ENCODE peak calls at places on chromosomes 6 and 20, in five cellular contexts. One of them, this sample, is unnamed.

GRCh38 chr6:47180633-47181032 is 129.1 kb downstream of the TNFRSF21 start:
- DNase-seq in neuronal stem cell: no peak
- DNase-seq in IMR-90: peak
- DNase-seq in fibroblast of lung: no peak
- DNase-seq in colonic mucosa: no peak
- DNase-seq in this sample: no peak

GRCh38 chr6:131213501-131213990 is 78.3 kb downstream of the AKAP7 start:
- DNase-seq in neuronal stem cell: no peak
- DNase-seq in IMR-90: peak
- DNase-seq in fibroblast of lung: peak
- DNase-seq in colonic mucosa: no peak
- DNase-seq in this sample: no peak

GRCh38 chr6:8207869-8208191 is 105.5 kb upstream of the EEF1E1 start:
- DNase-seq in neuronal stem cell: no peak
- DNase-seq in IMR-90: no peak
- DNase-seq in fibroblast of lung: no peak
- DNase-seq in colonic mucosa: no peak
- DNase-seq in this sample: no peak

GRCh38 chr6:149088361-149088760 is 229.2 kb upstream of the TAB2 start:
- DNase-seq in neuronal stem cell: no peak
- DNase-seq in IMR-90: no peak
- DNase-seq in fibroblast of lung: no peak
- DNase-seq in colonic mucosa: no peak
- DNase-seq in this sample: no peak

GRCh38 chr6:134295953-134296553 is 21.9 kb downstream of the SGK1 start:
- DNase-seq in neuronal stem cell: no peak
- DNase-seq in IMR-90: peak
- DNase-seq in fibroblast of lung: peak
- DNase-seq in colonic mucosa: peak
- DNase-seq in this sample: no peak

GRCh38 chr6:157045831-157046454 is 268.8 kb downstream of the ARID1B start:
- DNase-seq in neuronal stem cell: no peak
- DNase-seq in IMR-90: peak
- DNase-seq in fibroblast of lung: peak
- DNase-seq in colonic mucosa: no peak
- DNase-seq in this sample: no peak

GRCh38 chr20:17809714-17810631 is 110.2 kb downstream of the BANF2 start:
- DNase-seq in neuronal stem cell: no peak
- DNase-seq in IMR-90: peak
- DNase-seq in fibroblast of lung: no peak
- DNase-seq in colonic mucosa: no peak
- DNase-seq in this sample: no peak

GRCh38 chr6:66555082-66555481 is 848.1 kb upstream of the EYS start:
- DNase-seq in neuronal stem cell: no peak
- DNase-seq in IMR-90: no peak
- DNase-seq in fibroblast of lung: no peak
- DNase-seq in colonic mucosa: no peak
- DNase-seq in this sample: no peak

GRCh38 chr6:141610741-141611140 is 522.0 kb upstream of the GJE1 start:
- DNase-seq in neuronal stem cell: no peak
- DNase-seq in IMR-90: peak
- DNase-seq in fibroblast of lung: peak
- DNase-seq in colonic mucosa: no peak
- DNase-seq in this sample: no peak

GRCh38 chr6:159913375-159913774 is 22.6 kb downstream of the MAS1 start:
- DNase-seq in neuronal stem cell: no peak
- DNase-seq in IMR-90: no peak
- DNase-seq in fibroblast of lung: no peak
- DNase-seq in colonic mucosa: no peak
- DNase-seq in this sample: no peak

GRCh38 chr6:112690497-112691202 is 343.5 kb downstream of the RFPL4B start:
- DNase-seq in neuronal stem cell: no peak
- DNase-seq in IMR-90: peak
- DNase-seq in fibroblast of lung: peak
- DNase-seq in colonic mucosa: no peak
- DNase-seq in this sample: no peak

GRCh38 chr20:40688129-40689099 is 622 bp downstream of the MAFB start:
- DNase-seq in neuronal stem cell: no peak
- DNase-seq in IMR-90: peak
- DNase-seq in fibroblast of lung: peak
- DNase-seq in colonic mucosa: no peak
- DNase-seq in this sample: no peak

GRCh38 chr6:157203312-157203744 is 120.0 kb downstream of the TMEM242 start:
- DNase-seq in neuronal stem cell: no peak
- DNase-seq in IMR-90: no peak
- DNase-seq in fibroblast of lung: no peak
- DNase-seq in colonic mucosa: no peak
- DNase-seq in this sample: no peak

GRCh38 chr6:51432481-51432880 is 613.8 kb downstream of the TFAP2B start:
- DNase-seq in neuronal stem cell: no peak
- DNase-seq in IMR-90: no peak
- DNase-seq in fibroblast of lung: no peak
- DNase-seq in colonic mucosa: no peak
- DNase-seq in this sample: no peak

GRCh38 chr6:6676910-6677441 is 88.5 kb downstream of the LY86 start:
- DNase-seq in neuronal stem cell: peak
- DNase-seq in IMR-90: peak
- DNase-seq in fibroblast of lung: peak
- DNase-seq in colonic mucosa: peak
- DNase-seq in this sample: peak

GRCh38 chr6:3819161-3820110 is 29.7 kb upstream of the FAM50B start:
- DNase-seq in neuronal stem cell: no peak
- DNase-seq in IMR-90: no peak
- DNase-seq in fibroblast of lung: no peak
- DNase-seq in colonic mucosa: no peak
- DNase-seq in this sample: no peak

GRCh38 chr6:147507162-147508072 is 1.1 kb upstream of the SAMD5 start:
- DNase-seq in neuronal stem cell: peak
- DNase-seq in IMR-90: no peak
- DNase-seq in fibroblast of lung: no peak
- DNase-seq in colonic mucosa: peak
- DNase-seq in this sample: no peak

GRCh38 chr6:39053854-39054576 is 5.4 kb downstream of the GLP1R start:
- DNase-seq in neuronal stem cell: no peak
- DNase-seq in IMR-90: no peak
- DNase-seq in fibroblast of lung: no peak
- DNase-seq in colonic mucosa: no peak
- DNase-seq in this sample: no peak

GRCh38 chr6:25487012-25487411 is 165.0 kb upstream of the SCGN start:
- DNase-seq in neuronal stem cell: no peak
- DNase-seq in IMR-90: no peak
- DNase-seq in fibroblast of lung: no peak
- DNase-seq in colonic mucosa: no peak
- DNase-seq in this sample: no peak

GRCh38 chr6:140897804-140898573 is 1234.7 kb upstream of the GJE1 start:
- DNase-seq in neuronal stem cell: no peak
- DNase-seq in IMR-90: no peak
- DNase-seq in fibroblast of lung: no peak
- DNase-seq in colonic mucosa: no peak
- DNase-seq in this sample: no peak

GRCh38 chr6:36127462-36128016 is 2.8 kb upstream of the MAPK13 start:
- DNase-seq in neuronal stem cell: no peak
- DNase-seq in IMR-90: peak
- DNase-seq in fibroblast of lung: peak
- DNase-seq in colonic mucosa: no peak
- DNase-seq in this sample: no peak

GRCh38 chr20:14951707-14952106 is 614.3 kb upstream of the FLRT3 start:
- DNase-seq in neuronal stem cell: no peak
- DNase-seq in IMR-90: no peak
- DNase-seq in fibroblast of lung: peak
- DNase-seq in colonic mucosa: no peak
- DNase-seq in this sample: no peak

GRCh38 chr20:63124782-63125580 is 91.0 kb downstream of the YTHDF1 start:
- DNase-seq in neuronal stem cell: no peak
- DNase-seq in IMR-90: no peak
- DNase-seq in fibroblast of lung: no peak
- DNase-seq in colonic mucosa: no peak
- DNase-seq in this sample: no peak

GRCh38 chr6:3371222-3371949 is 85.5 kb downstream of the SLC22A23 start:
- DNase-seq in neuronal stem cell: no peak
- DNase-seq in IMR-90: no peak
- DNase-seq in fibroblast of lung: no peak
- DNase-seq in colonic mucosa: no peak
- DNase-seq in this sample: no peak

GRCh38 chr20:33460711-33461110 is 17.1 kb upstream of the SNTA1 start:
- DNase-seq in neuronal stem cell: no peak
- DNase-seq in IMR-90: no peak
- DNase-seq in fibroblast of lung: no peak
- DNase-seq in colonic mucosa: peak
- DNase-seq in this sample: peak

GRCh38 chr6:16758163-16758975 is 2.9 kb downstream of the ATXN1 start:
- DNase-seq in neuronal stem cell: peak
- DNase-seq in IMR-90: no peak
- DNase-seq in fibroblast of lung: no peak
- DNase-seq in colonic mucosa: peak
- DNase-seq in this sample: no peak

GRCh38 chr20:55649254-55649653 is 356.1 kb downstream of the CBLN4 start:
- DNase-seq in neuronal stem cell: peak
- DNase-seq in IMR-90: no peak
- DNase-seq in fibroblast of lung: no peak
- DNase-seq in colonic mucosa: no peak
- DNase-seq in this sample: no peak

GRCh38 chr20:13219327-13220193 is 1.5 kb upstream of the ISM1 start:
- DNase-seq in neuronal stem cell: peak
- DNase-seq in IMR-90: no peak
- DNase-seq in fibroblast of lung: no peak
- DNase-seq in colonic mucosa: peak
- DNase-seq in this sample: no peak

GRCh38 chr6:84575264-84575663 is 189.1 kb downstream of the TBX18 start:
- DNase-seq in neuronal stem cell: no peak
- DNase-seq in IMR-90: no peak
- DNase-seq in fibroblast of lung: no peak
- DNase-seq in colonic mucosa: no peak
- DNase-seq in this sample: peak

GRCh38 chr20:38120625-38120988 is 44.5 kb downstream of the TGM2 start:
- DNase-seq in neuronal stem cell: no peak
- DNase-seq in IMR-90: no peak
- DNase-seq in fibroblast of lung: no peak
- DNase-seq in colonic mucosa: no peak
- DNase-seq in this sample: no peak

GRCh38 chr6:16674666-16675392 is 86.4 kb downstream of the ATXN1 start:
- DNase-seq in neuronal stem cell: no peak
- DNase-seq in IMR-90: peak
- DNase-seq in fibroblast of lung: peak
- DNase-seq in colonic mucosa: no peak
- DNase-seq in this sample: no peak

GRCh38 chr6:30122515-30122914 is 9.6 kb upstream of the TRIM31 start:
- DNase-seq in neuronal stem cell: no peak
- DNase-seq in IMR-90: no peak
- DNase-seq in fibroblast of lung: no peak
- DNase-seq in colonic mucosa: peak
- DNase-seq in this sample: no peak

GRCh38 chr6:149860834-149861602 is 3.1 kb downstream of the LRP11 start:
- DNase-seq in neuronal stem cell: no peak
- DNase-seq in IMR-90: no peak
- DNase-seq in fibroblast of lung: peak
- DNase-seq in colonic mucosa: no peak
- DNase-seq in this sample: no peak

GRCh38 chr6:38337819-38338465 is 301.8 kb downstream of the BTBD9 start:
- DNase-seq in neuronal stem cell: no peak
- DNase-seq in IMR-90: peak
- DNase-seq in fibroblast of lung: peak
- DNase-seq in colonic mucosa: no peak
- DNase-seq in this sample: no peak

DNA sequence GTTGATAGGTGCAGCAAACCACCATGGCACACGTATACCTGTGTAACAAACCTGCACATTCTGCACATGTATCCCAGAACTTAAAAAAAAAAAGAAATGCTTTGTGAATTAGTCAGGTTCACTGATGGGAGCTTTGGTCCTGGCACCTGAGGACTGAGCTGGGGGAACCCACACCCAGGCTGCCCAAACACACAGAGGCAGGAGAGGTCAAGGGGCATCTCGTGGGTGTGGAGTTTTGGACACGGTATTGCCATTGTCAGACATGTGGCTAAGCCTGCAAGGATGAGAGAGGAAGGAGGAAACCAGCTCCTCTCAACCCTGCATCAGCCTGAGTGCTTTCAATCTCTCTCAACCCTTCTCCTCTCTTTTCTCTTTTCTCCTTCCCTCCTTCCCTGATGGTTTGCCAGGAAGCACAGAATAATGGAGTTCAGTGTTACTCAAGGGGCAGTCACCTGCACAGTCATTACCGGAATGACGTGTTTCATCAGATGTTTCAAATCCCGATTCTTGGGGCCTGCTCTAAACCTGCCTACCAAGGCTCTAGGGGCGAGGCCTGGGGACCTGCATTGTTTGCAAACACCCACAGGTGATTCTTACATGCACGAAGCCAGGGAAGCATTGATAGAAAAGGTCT is 89.9 kb upstream of the NEDD9 start:
- DNase-seq in neuronal stem cell: no peak
- DNase-seq in IMR-90: no peak
- DNase-seq in fibroblast of lung: no peak
- DNase-seq in colonic mucosa: no peak
- DNase-seq in this sample: no peak
- H3K9ac ChIP-seq in neuronal stem cell: no peak
- H3K9ac ChIP-seq in IMR-90: no peak
- H3K9ac ChIP-seq in fibroblast of lung: no peak
- H3K9ac ChIP-seq in colonic mucosa: peak
- H3K9ac ChIP-seq in this sample: no peak

GRCh38 chr6:125009578-125009977 is 47.3 kb downstream of the RNF217 start:
- DNase-seq in neuronal stem cell: no peak
- DNase-seq in IMR-90: peak
- DNase-seq in fibroblast of lung: peak
- DNase-seq in colonic mucosa: no peak
- DNase-seq in this sample: no peak
- H3K4me3 ChIP-seq in neuronal stem cell: no peak
- H3K4me3 ChIP-seq in IMR-90: no peak
- H3K4me3 ChIP-seq in fibroblast of lung: no peak
- H3K4me3 ChIP-seq in colonic mucosa: no peak
- H3K4me3 ChIP-seq in this sample: no peak

GRCh38 chr20:24960861-24961260 is 11.8 kb downstream of the CST7 start:
- DNase-seq in neuronal stem cell: no peak
- DNase-seq in IMR-90: no peak
- DNase-seq in fibroblast of lung: no peak
- DNase-seq in colonic mucosa: no peak
- DNase-seq in this sample: no peak

GRCh38 chr20:24962510-24962909 is 13.4 kb downstream of the CST7 start:
- DNase-seq in neuronal stem cell: no peak
- DNase-seq in IMR-90: no peak
- DNase-seq in fibroblast of lung: no peak
- DNase-seq in colonic mucosa: no peak
- DNase-seq in this sample: no peak

GRCh38 chr20:24963672-24964517 is 14.8 kb downstream of the CST7 start:
- DNase-seq in neuronal stem cell: no peak
- DNase-seq in IMR-90: no peak
- DNase-seq in fibroblast of lung: no peak
- DNase-seq in colonic mucosa: no peak
- DNase-seq in this sample: no peak

GRCh38 chr20:24961384-24962181 is 12.5 kb downstream of the CST7 start:
- DNase-seq in neuronal stem cell: no peak
- DNase-seq in IMR-90: no peak
- DNase-seq in fibroblast of lung: no peak
- DNase-seq in colonic mucosa: no peak
- DNase-seq in this sample: no peak

GRCh38 chr20:24962182-24962492 is 13.1 kb downstream of the CST7 start:
- DNase-seq in neuronal stem cell: no peak
- DNase-seq in IMR-90: no peak
- DNase-seq in fibroblast of lung: no peak
- DNase-seq in colonic mucosa: no peak
- DNase-seq in this sample: no peak
- H3K27ac ChIP-seq in neuronal stem cell: no peak
- H3K27ac ChIP-seq in IMR-90: no peak
- H3K27ac ChIP-seq in fibroblast of lung: no peak
- H3K27ac ChIP-seq in colonic mucosa: no peak
- H3K27ac ChIP-seq in this sample: no peak

GRCh38 chr6:75202676-75203131 is 3.1 kb downstream of the COL12A1 start:
- DNase-seq in neuronal stem cell: no peak
- DNase-seq in IMR-90: peak
- DNase-seq in fibroblast of lung: peak
- DNase-seq in colonic mucosa: no peak
- DNase-seq in this sample: no peak
- H3K9ac ChIP-seq in neuronal stem cell: no peak
- H3K9ac ChIP-seq in IMR-90: peak
- H3K9ac ChIP-seq in fibroblast of lung: no peak
- H3K9ac ChIP-seq in colonic mucosa: no peak
- H3K9ac ChIP-seq in this sample: no peak